ENCODE peak calls at places on chromosomes 2 and 18, in six cellular contexts. One of them, this sample, is unnamed.

GRCh38 chr2:45748239-45748638 is 96.8 kb downstream of the PRKCE start:
- DNase-seq in OCI-LY7: no peak
- DNase-seq in GM23248: peak; percentile 100
- DNase-seq in SK-N-SH: peak; percentile 51
- DNase-seq in hepatocyte: peak; percentile 52
- DNase-seq in GM23338: no peak
- DNase-seq in this sample: no peak

GRCh38 chr2:172330060-172330671 is 97.2 kb upstream of the ITGA6 start:
- DNase-seq in hepatocyte: peak; percentile 22
- DNase-seq in GM23248: no peak
- DNase-seq in SK-N-SH: no peak
- DNase-seq in GM23338: no peak
- DNase-seq in OCI-LY7: no peak
- DNase-seq in this sample: no peak

GRCh38 chr18:77077401-77077800 is 55.2 kb downstream of the MBP start:
- DNase-seq in GM23338: no peak
- DNase-seq in hepatocyte: no peak
- DNase-seq in SK-N-SH: no peak
- DNase-seq in OCI-LY7: no peak
- DNase-seq in GM23248: no peak
- DNase-seq in this sample: no peak

GRCh38 chr18:43563780-43564179 is 286.5 kb upstream of the SYT4 start:
- DNase-seq in SK-N-SH: peak; percentile 40
- DNase-seq in GM23338: peak; percentile 75
- DNase-seq in hepatocyte: peak; percentile 59
- DNase-seq in OCI-LY7: peak; percentile 1
- DNase-seq in GM23248: peak; percentile 55
- DNase-seq in this sample: peak; percentile 72

GRCh38 chr18:1094408-1094807 is 189.7 kb downstream of the ADCYAP1 start:
- DNase-seq in OCI-LY7: no peak
- DNase-seq in hepatocyte: no peak
- DNase-seq in GM23248: peak; percentile 53
- DNase-seq in GM23338: no peak
- DNase-seq in SK-N-SH: no peak
- DNase-seq in this sample: no peak

GRCh38 chr18:8721716-8722115 is 16.4 kb downstream of the MTCL1 start:
- DNase-seq in OCI-LY7: no peak
- DNase-seq in hepatocyte: peak; percentile 46
- DNase-seq in GM23248: peak; percentile 69
- DNase-seq in SK-N-SH: no peak
- DNase-seq in GM23338: peak; percentile 42
- DNase-seq in this sample: no peak

GRCh38 chr2:17059452-17059851 is 393.8 kb upstream of the CYRIA start:
- DNase-seq in hepatocyte: no peak
- DNase-seq in OCI-LY7: no peak
- DNase-seq in SK-N-SH: no peak
- DNase-seq in GM23338: no peak
- DNase-seq in GM23248: no peak
- DNase-seq in this sample: no peak

GRCh38 chr18:55546873-55547704 is 40.9 kb downstream of the TCF4 start:
- DNase-seq in GM23248: peak; percentile 79
- DNase-seq in GM23338: no peak
- DNase-seq in SK-N-SH: no peak
- DNase-seq in hepatocyte: peak; percentile 32
- DNase-seq in OCI-LY7: no peak
- DNase-seq in this sample: no peak

GRCh38 chr2:200782243-200782642 is 29.5 kb upstream of the BZW1 start:
- DNase-seq in SK-N-SH: no peak
- DNase-seq in GM23248: no peak
- DNase-seq in OCI-LY7: no peak
- DNase-seq in GM23338: no peak
- DNase-seq in hepatocyte: no peak
- DNase-seq in this sample: no peak

GRCh38 chr2:229815858-229816257 is 101.5 kb upstream of the DNER start:
- DNase-seq in OCI-LY7: no peak
- DNase-seq in GM23338: no peak
- DNase-seq in SK-N-SH: no peak
- DNase-seq in hepatocyte: peak; percentile 6
- DNase-seq in GM23248: peak; percentile 79
- DNase-seq in this sample: no peak

GRCh38 chr2:99485411-99485810 is 4.4 kb downstream of the REV1 start:
- DNase-seq in GM23338: no peak
- DNase-seq in GM23248: no peak
- DNase-seq in hepatocyte: no peak
- DNase-seq in SK-N-SH: no peak
- DNase-seq in OCI-LY7: no peak
- DNase-seq in this sample: no peak

GRCh38 chr18:57212678-57213077 is 65.8 kb downstream of the BOD1L2 start:
- DNase-seq in SK-N-SH: no peak
- DNase-seq in GM23338: no peak
- DNase-seq in GM23248: no peak
- DNase-seq in hepatocyte: no peak
- DNase-seq in OCI-LY7: no peak
- DNase-seq in this sample: no peak

GRCh38 chr2:128737546-128737826 is 418.8 kb upstream of the HS6ST1 start:
- DNase-seq in SK-N-SH: no peak
- DNase-seq in GM23338: no peak
- DNase-seq in GM23248: no peak
- DNase-seq in hepatocyte: no peak
- DNase-seq in OCI-LY7: no peak
- DNase-seq in this sample: no peak

GRCh38 chr18:34321075-34321474 is 96.4 kb upstream of the NOL4 start:
- DNase-seq in GM23248: no peak
- DNase-seq in OCI-LY7: no peak
- DNase-seq in hepatocyte: no peak
- DNase-seq in SK-N-SH: no peak
- DNase-seq in GM23338: no peak
- DNase-seq in this sample: no peak

GRCh38 chr2:237092920-237093781 is 7.5 kb downstream of the COPS8 start:
- DNase-seq in GM23338: peak; percentile 23
- DNase-seq in GM23248: peak; percentile 88
- DNase-seq in OCI-LY7: peak; percentile 5
- DNase-seq in hepatocyte: peak; percentile 76
- DNase-seq in SK-N-SH: peak; percentile 47
- DNase-seq in this sample: peak; percentile 70

GRCh38 chr2:229930656-229931055 is 8.4 kb downstream of the FBXO36 start:
- DNase-seq in OCI-LY7: no peak
- DNase-seq in hepatocyte: no peak
- DNase-seq in GM23338: peak; percentile 31
- DNase-seq in GM23248: no peak
- DNase-seq in SK-N-SH: no peak
- DNase-seq in this sample: no peak

GRCh38 chr18:9690418-9691178 is 17.5 kb upstream of the RAB31 start:
- DNase-seq in GM23338: no peak
- DNase-seq in hepatocyte: no peak
- DNase-seq in GM23248: no peak
- DNase-seq in SK-N-SH: no peak
- DNase-seq in OCI-LY7: no peak
- DNase-seq in this sample: no peak

GRCh38 chr2:162787616-162788015 is 51.0 kb downstream of the KCNH7 start:
- DNase-seq in OCI-LY7: no peak
- DNase-seq in SK-N-SH: no peak
- DNase-seq in hepatocyte: no peak
- DNase-seq in GM23338: no peak
- DNase-seq in GM23248: no peak
- DNase-seq in this sample: no peak

GRCh38 chr2:24568492-24568891 is 77.4 kb downstream of the NCOA1 start:
- DNase-seq in hepatocyte: no peak
- DNase-seq in OCI-LY7: no peak
- DNase-seq in SK-N-SH: peak; percentile 15
- DNase-seq in GM23338: no peak
- DNase-seq in GM23248: no peak
- DNase-seq in this sample: no peak

GRCh38 chr18:62979172-62979571 is 263.8 kb downstream of the PHLPP1 start:
- DNase-seq in hepatocyte: no peak
- DNase-seq in SK-N-SH: no peak
- DNase-seq in GM23248: peak; percentile 78
- DNase-seq in OCI-LY7: no peak
- DNase-seq in GM23338: no peak
- DNase-seq in this sample: no peak

GRCh38 chr18:35756506-35757117 is 175.1 kb downstream of the GALNT1 start:
- DNase-seq in hepatocyte: peak; percentile 74
- DNase-seq in SK-N-SH: peak; percentile 67
- DNase-seq in GM23338: peak; percentile 83
- DNase-seq in GM23248: peak; percentile 77
- DNase-seq in OCI-LY7: peak; percentile 56
- DNase-seq in this sample: peak; percentile 80

DNA sequence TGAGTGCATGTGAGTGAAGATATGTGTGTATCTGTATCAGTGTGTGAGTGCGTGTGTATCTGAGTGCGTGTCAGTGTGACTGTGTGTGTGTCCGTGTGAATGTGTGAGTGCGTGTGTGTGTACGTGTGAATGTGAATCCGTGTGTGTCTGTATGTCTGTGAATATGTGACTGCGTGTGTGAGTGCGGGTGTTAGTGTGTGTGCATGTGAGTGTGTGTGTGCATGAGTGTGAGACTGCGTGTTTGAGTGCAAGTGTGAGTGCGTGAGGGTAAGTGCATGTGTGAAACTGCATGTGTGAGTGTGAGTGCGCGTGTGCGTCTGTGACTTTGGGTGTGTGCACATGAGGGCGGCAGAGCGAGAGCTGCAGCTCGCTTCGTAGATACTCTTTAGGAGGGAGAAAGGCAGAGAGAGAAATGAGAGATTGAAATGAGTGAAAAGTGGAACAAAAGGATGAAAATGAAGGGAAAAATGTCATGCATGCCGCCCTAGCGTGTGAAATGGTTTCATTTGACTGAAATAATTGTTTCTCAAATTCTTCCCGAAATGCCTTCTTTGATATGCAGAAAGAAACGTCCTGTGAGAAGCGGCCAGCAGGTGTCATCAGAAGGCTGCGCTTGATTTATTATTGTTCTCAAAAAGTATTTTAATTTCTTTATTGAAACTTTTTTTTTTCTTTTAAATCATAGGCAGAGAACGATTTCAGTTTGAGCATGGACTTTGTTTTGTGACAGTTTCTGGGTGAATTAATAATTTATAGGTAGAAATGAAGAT is 25.6 kb downstream of the ZNF407 start:
- DNase-seq in GM23338: peak; percentile 79
- DNase-seq in OCI-LY7: no peak
- DNase-seq in GM23248: peak; percentile 56
- DNase-seq in SK-N-SH: no peak
- DNase-seq in hepatocyte: no peak
- DNase-seq in this sample: peak; percentile 27
- TF ChIP-seq EZH2phosphoT487 in GM23338: no peak
- TF ChIP-seq EZH2phosphoT487 in OCI-LY7: no peak
- TF ChIP-seq EZH2phosphoT487 in GM23248: no peak
- TF ChIP-seq EZH2phosphoT487 in SK-N-SH: no peak
- TF ChIP-seq EZH2phosphoT487 in hepatocyte: no peak
- TF ChIP-seq EZH2phosphoT487 in this sample: no peak

DNA sequence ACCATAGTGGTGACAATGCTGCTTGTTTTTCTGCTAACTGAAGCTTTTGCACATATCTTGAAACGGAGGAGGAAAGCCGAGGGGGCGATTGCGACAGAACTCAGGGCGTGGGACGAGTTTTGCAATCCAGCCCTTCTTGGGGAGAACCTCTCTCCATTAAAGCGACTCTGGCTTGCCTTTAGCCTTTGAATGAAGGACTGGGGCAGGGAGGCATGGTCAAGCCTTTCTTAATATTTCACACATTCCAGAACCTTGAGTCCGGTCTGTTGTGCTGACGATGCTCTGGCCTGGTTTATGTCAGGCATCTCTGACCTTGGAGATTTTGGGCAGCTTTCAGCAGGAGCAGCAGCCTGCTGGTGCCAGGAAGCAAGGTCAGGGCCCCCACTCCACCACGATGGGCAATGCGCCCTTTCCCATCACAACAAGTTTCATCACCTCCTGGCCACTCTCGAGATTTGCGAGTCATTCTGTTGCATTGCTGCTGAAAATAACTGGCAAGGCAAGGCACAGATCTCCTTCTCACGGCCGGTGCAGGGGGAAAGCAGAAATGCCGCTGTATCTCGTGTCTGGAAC is 10.8 kb downstream of the EMILIN2 start:
- DNase-seq in hepatocyte: peak; percentile 52
- DNase-seq in SK-N-SH: no peak
- DNase-seq in GM23248: peak; percentile 95
- DNase-seq in OCI-LY7: no peak
- DNase-seq in GM23338: no peak
- DNase-seq in this sample: no peak
- H3K4me2 ChIP-seq in hepatocyte: peak overlapping the region; percentile 25
- H3K4me2 ChIP-seq in SK-N-SH: peak overlapping the region; percentile 19
- H3K4me2 ChIP-seq in GM23248: peak overlapping the region; percentile 38
- H3K4me2 ChIP-seq in OCI-LY7: no peak overlapping the region
- H3K4me2 ChIP-seq in GM23338: no peak overlapping the region
- H3K4me2 ChIP-seq in this sample: no peak overlapping the region

DNA sequence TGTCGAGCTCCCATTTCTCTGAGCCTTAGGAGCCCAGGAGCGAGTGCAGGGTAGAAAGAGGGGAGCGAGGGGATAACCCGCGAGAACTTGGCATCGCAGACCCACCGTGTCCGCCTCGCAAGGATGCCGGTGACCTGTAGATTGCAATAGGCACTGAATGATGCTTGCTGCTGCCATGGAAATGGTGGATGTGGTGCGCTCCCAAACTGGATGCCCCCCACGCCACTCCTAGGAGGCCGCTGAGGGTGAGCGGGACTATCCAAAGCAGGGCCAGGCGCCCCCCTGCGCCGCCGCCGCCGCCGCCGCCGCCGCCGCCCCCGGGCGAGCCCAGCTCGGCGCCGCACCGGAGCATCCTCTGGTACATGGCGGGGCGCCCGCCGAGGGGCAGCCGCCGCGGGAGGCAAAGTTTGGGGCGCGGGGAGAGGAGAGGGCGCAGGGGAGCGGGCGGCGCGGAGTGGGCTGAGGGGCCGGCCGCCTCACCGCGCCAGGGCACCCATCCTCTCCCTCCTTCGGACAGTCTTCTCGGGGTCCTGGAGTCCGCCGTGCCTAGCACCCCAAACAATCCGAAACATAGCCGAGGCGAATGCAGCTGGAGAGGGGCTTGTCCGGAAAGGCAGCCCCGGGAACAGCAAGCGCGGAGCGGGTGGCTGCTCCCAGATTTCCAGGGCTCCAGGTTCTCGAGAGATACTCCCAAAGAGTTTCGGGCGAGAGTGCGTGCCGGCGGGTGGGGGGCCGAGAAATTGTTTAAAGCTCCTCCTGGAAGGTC is 685.2 kb downstream of the NRXN1 start:
- DNase-seq in hepatocyte: no peak
- DNase-seq in SK-N-SH: peak; percentile 58
- DNase-seq in GM23248: no peak
- DNase-seq in GM23338: peak; percentile 38
- DNase-seq in OCI-LY7: no peak
- DNase-seq in this sample: peak; percentile 47
- H3K27ac ChIP-seq in hepatocyte: peak overlapping the region; percentile 3
- H3K27ac ChIP-seq in SK-N-SH: no peak overlapping the region
- H3K27ac ChIP-seq in GM23248: no peak overlapping the region
- H3K27ac ChIP-seq in GM23338: no peak overlapping the region
- H3K27ac ChIP-seq in OCI-LY7: no peak overlapping the region
- H3K27ac ChIP-seq in this sample: no peak overlapping the region

DNA sequence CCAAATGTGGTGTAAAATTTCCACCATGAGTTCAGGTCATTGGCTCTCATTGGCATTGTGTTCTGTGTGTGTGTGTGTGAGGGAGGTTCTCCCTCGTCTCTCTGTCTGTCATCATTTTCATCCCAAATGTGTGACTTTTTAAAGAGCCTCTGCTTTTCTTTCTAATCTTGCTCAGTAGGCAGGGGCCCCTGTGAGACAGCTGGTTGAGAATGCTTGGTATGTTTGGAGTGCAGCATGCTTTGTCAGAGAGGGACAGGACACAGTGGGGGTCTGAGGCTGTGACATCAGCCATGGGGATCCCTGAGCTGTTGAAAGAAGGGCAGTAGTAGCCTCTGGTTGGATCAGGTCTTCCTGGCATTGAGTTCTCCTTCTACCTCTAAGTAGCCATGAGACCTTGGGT is 10.6 kb downstream of the PTPRM start:
- DNase-seq in GM23248: peak; percentile 68
- DNase-seq in SK-N-SH: no peak
- DNase-seq in GM23338: peak; percentile 88
- DNase-seq in hepatocyte: no peak
- DNase-seq in OCI-LY7: no peak
- DNase-seq in this sample: peak; percentile 88
- TF ChIP-seq EZH2phosphoT487 in GM23248: no peak
- TF ChIP-seq EZH2phosphoT487 in SK-N-SH: no peak
- TF ChIP-seq EZH2phosphoT487 in GM23338: no peak
- TF ChIP-seq EZH2phosphoT487 in hepatocyte: no peak
- TF ChIP-seq EZH2phosphoT487 in OCI-LY7: no peak
- TF ChIP-seq EZH2phosphoT487 in this sample: no peak